ENCODE peak calls at places on chromosome 2, in seven cellular contexts. One of them, this sample, is unnamed.

GRCh38 chr2:26095758-26096157 is 61.9 kb downstream of the RAB10 start:
- DNase-seq in CD8-positive, alpha-beta memory T cell: no peak
- DNase-seq in HT-29: no peak
- DNase-seq in stromal cell of bone marrow: no peak
- DNase-seq in SHP77: no peak
- DNase-seq in caudate nucleus: no peak
- DNase-seq in bronchial epithelial cell: no peak
- DNase-seq in this sample: no peak

GRCh38 chr2:77862120-77862519 is 339.9 kb upstream of the LRRTM4 start:
- DNase-seq in HT-29: no peak
- DNase-seq in SHP77: no peak
- DNase-seq in stromal cell of bone marrow: no peak
- DNase-seq in bronchial epithelial cell: no peak
- DNase-seq in caudate nucleus: no peak
- DNase-seq in CD8-positive, alpha-beta memory T cell: no peak
- DNase-seq in this sample: no peak

GRCh38 chr2:197786010-197786877 is 1.1 kb upstream of the BOLL start:
- DNase-seq in SHP77: no peak
- DNase-seq in bronchial epithelial cell: no peak
- DNase-seq in HT-29: no peak
- DNase-seq in caudate nucleus: no peak
- DNase-seq in CD8-positive, alpha-beta memory T cell: peak; percentile 48
- DNase-seq in stromal cell of bone marrow: no peak
- DNase-seq in this sample: peak; percentile 25

GRCh38 chr2:48270209-48270608 is 259.7 kb upstream of the STON1 start:
- DNase-seq in stromal cell of bone marrow: no peak
- DNase-seq in SHP77: no peak
- DNase-seq in CD8-positive, alpha-beta memory T cell: no peak
- DNase-seq in bronchial epithelial cell: no peak
- DNase-seq in HT-29: no peak
- DNase-seq in caudate nucleus: no peak
- DNase-seq in this sample: no peak

GRCh38 chr2:135245055-135245454 is 193.0 kb downstream of the RAB3GAP1 start:
- DNase-seq in SHP77: no peak
- DNase-seq in HT-29: peak; percentile 8
- DNase-seq in CD8-positive, alpha-beta memory T cell: peak; percentile 16
- DNase-seq in bronchial epithelial cell: peak; percentile 93
- DNase-seq in caudate nucleus: no peak
- DNase-seq in stromal cell of bone marrow: no peak
- DNase-seq in this sample: peak; percentile 3

GRCh38 chr2:63555931-63556330 is 32.3 kb downstream of the WDPCP start:
- DNase-seq in bronchial epithelial cell: no peak
- DNase-seq in CD8-positive, alpha-beta memory T cell: no peak
- DNase-seq in caudate nucleus: no peak
- DNase-seq in HT-29: no peak
- DNase-seq in SHP77: no peak
- DNase-seq in stromal cell of bone marrow: no peak
- DNase-seq in this sample: no peak

GRCh38 chr2:230719340-230719739 is 6.7 kb downstream of the CAB39 start:
- DNase-seq in stromal cell of bone marrow: no peak
- DNase-seq in SHP77: no peak
- DNase-seq in CD8-positive, alpha-beta memory T cell: no peak
- DNase-seq in caudate nucleus: no peak
- DNase-seq in HT-29: no peak
- DNase-seq in bronchial epithelial cell: no peak
- DNase-seq in this sample: no peak

GRCh38 chr2:172947461-172947860 is 128.2 kb upstream of the MAP3K20 start:
- DNase-seq in HT-29: no peak
- DNase-seq in SHP77: no peak
- DNase-seq in stromal cell of bone marrow: no peak
- DNase-seq in CD8-positive, alpha-beta memory T cell: no peak
- DNase-seq in bronchial epithelial cell: no peak
- DNase-seq in caudate nucleus: no peak
- DNase-seq in this sample: no peak

GRCh38 chr2:23418056-23418455 is 33.1 kb downstream of the KLHL29 start:
- DNase-seq in SHP77: no peak
- DNase-seq in HT-29: no peak
- DNase-seq in bronchial epithelial cell: no peak
- DNase-seq in caudate nucleus: no peak
- DNase-seq in stromal cell of bone marrow: no peak
- DNase-seq in CD8-positive, alpha-beta memory T cell: no peak
- DNase-seq in this sample: no peak

GRCh38 chr2:75705921-75706320 is 4.8 kb downstream of the GCFC2 start:
- DNase-seq in caudate nucleus: no peak
- DNase-seq in SHP77: no peak
- DNase-seq in HT-29: no peak
- DNase-seq in bronchial epithelial cell: peak; percentile 39
- DNase-seq in CD8-positive, alpha-beta memory T cell: no peak
- DNase-seq in stromal cell of bone marrow: no peak
- DNase-seq in this sample: no peak

GRCh38 chr2:59754336-59754735 is 799.1 kb downstream of the BCL11A start:
- DNase-seq in stromal cell of bone marrow: no peak
- DNase-seq in caudate nucleus: no peak
- DNase-seq in SHP77: no peak
- DNase-seq in HT-29: peak; percentile 13
- DNase-seq in bronchial epithelial cell: no peak
- DNase-seq in CD8-positive, alpha-beta memory T cell: no peak
- DNase-seq in this sample: no peak

GRCh38 chr2:223582001-223582400 is 20.2 kb downstream of the SCG2 start:
- DNase-seq in HT-29: no peak
- DNase-seq in caudate nucleus: no peak
- DNase-seq in bronchial epithelial cell: no peak
- DNase-seq in SHP77: no peak
- DNase-seq in CD8-positive, alpha-beta memory T cell: no peak
- DNase-seq in stromal cell of bone marrow: no peak
- DNase-seq in this sample: no peak

GRCh38 chr2:602571-603366 is 74.4 kb downstream of the TMEM18 start:
- DNase-seq in SHP77: no peak
- DNase-seq in stromal cell of bone marrow: no peak
- DNase-seq in CD8-positive, alpha-beta memory T cell: no peak
- DNase-seq in bronchial epithelial cell: peak; percentile 10
- DNase-seq in caudate nucleus: no peak
- DNase-seq in HT-29: peak; percentile 10
- DNase-seq in this sample: no peak

GRCh38 chr2:173027181-173028128 is 48.2 kb upstream of the MAP3K20 start:
- DNase-seq in bronchial epithelial cell: peak; percentile 85
- DNase-seq in HT-29: peak; percentile 92
- DNase-seq in stromal cell of bone marrow: peak; percentile 77
- DNase-seq in caudate nucleus: peak; percentile 77
- DNase-seq in CD8-positive, alpha-beta memory T cell: peak; percentile 55
- DNase-seq in SHP77: peak; percentile 8
- DNase-seq in this sample: peak; percentile 65

GRCh38 chr2:119482481-119483394 is 41.5 kb downstream of the SCTR start:
- DNase-seq in CD8-positive, alpha-beta memory T cell: no peak
- DNase-seq in HT-29: no peak
- DNase-seq in bronchial epithelial cell: no peak
- DNase-seq in caudate nucleus: no peak
- DNase-seq in stromal cell of bone marrow: no peak
- DNase-seq in SHP77: no peak
- DNase-seq in this sample: no peak

GRCh38 chr2:31197166-31197565 is 20.1 kb downstream of the CAPN14 start:
- DNase-seq in bronchial epithelial cell: peak; percentile 22
- DNase-seq in SHP77: no peak
- DNase-seq in HT-29: no peak
- DNase-seq in caudate nucleus: no peak
- DNase-seq in stromal cell of bone marrow: no peak
- DNase-seq in CD8-positive, alpha-beta memory T cell: no peak
- DNase-seq in this sample: no peak

GRCh38 chr2:229660391-229660790 is 54.0 kb downstream of the DNER start:
- DNase-seq in HT-29: no peak
- DNase-seq in caudate nucleus: no peak
- DNase-seq in SHP77: no peak
- DNase-seq in stromal cell of bone marrow: no peak
- DNase-seq in bronchial epithelial cell: no peak
- DNase-seq in CD8-positive, alpha-beta memory T cell: no peak
- DNase-seq in this sample: no peak

GRCh38 chr2:212777020-212777491 is 238.5 kb upstream of the ERBB4 start:
- DNase-seq in HT-29: peak; percentile 67
- DNase-seq in SHP77: peak; percentile 14
- DNase-seq in caudate nucleus: no peak
- DNase-seq in CD8-positive, alpha-beta memory T cell: peak; percentile 14
- DNase-seq in bronchial epithelial cell: peak; percentile 59
- DNase-seq in stromal cell of bone marrow: no peak
- DNase-seq in this sample: peak; percentile 55

GRCh38 chr2:102735431-102736130 is 26.2 kb upstream of the TMEM182 start:
- DNase-seq in caudate nucleus: peak; percentile 43
- DNase-seq in stromal cell of bone marrow: no peak
- DNase-seq in CD8-positive, alpha-beta memory T cell: no peak
- DNase-seq in HT-29: peak; percentile 53
- DNase-seq in SHP77: no peak
- DNase-seq in bronchial epithelial cell: peak; percentile 13
- DNase-seq in this sample: no peak

GRCh38 chr2:101474752-101475384 is at the start of gene RFX8:
- DNase-seq in CD8-positive, alpha-beta memory T cell: peak; percentile 33
- DNase-seq in HT-29: no peak
- DNase-seq in stromal cell of bone marrow: peak; percentile 93
- DNase-seq in caudate nucleus: no peak
- DNase-seq in bronchial epithelial cell: no peak
- DNase-seq in SHP77: no peak
- DNase-seq in this sample: peak; percentile 39

GRCh38 chr2:47165001-47165555 is 10.0 kb upstream of the STPG4 start:
- DNase-seq in stromal cell of bone marrow: no peak
- DNase-seq in HT-29: no peak
- DNase-seq in SHP77: no peak
- DNase-seq in caudate nucleus: no peak
- DNase-seq in CD8-positive, alpha-beta memory T cell: no peak
- DNase-seq in bronchial epithelial cell: no peak
- DNase-seq in this sample: no peak

GRCh38 chr2:172046080-172046678 is 39.1 kb upstream of the DLX1 start:
- DNase-seq in stromal cell of bone marrow: no peak
- DNase-seq in HT-29: no peak
- DNase-seq in bronchial epithelial cell: no peak
- DNase-seq in caudate nucleus: no peak
- DNase-seq in SHP77: no peak
- DNase-seq in CD8-positive, alpha-beta memory T cell: no peak
- DNase-seq in this sample: no peak

GRCh38 chr2:12437144-12437543 is 279.6 kb upstream of the TRIB2 start:
- DNase-seq in bronchial epithelial cell: peak; percentile 59
- DNase-seq in SHP77: no peak
- DNase-seq in stromal cell of bone marrow: no peak
- DNase-seq in CD8-positive, alpha-beta memory T cell: no peak
- DNase-seq in caudate nucleus: no peak
- DNase-seq in HT-29: no peak
- DNase-seq in this sample: no peak

GRCh38 chr2:202750778-202751427 is 116.1 kb downstream of the FAM117B start:
- DNase-seq in HT-29: no peak
- DNase-seq in SHP77: no peak
- DNase-seq in stromal cell of bone marrow: no peak
- DNase-seq in caudate nucleus: no peak
- DNase-seq in bronchial epithelial cell: no peak
- DNase-seq in CD8-positive, alpha-beta memory T cell: no peak
- DNase-seq in this sample: no peak

GRCh38 chr2:198309673-198310280 is 505.4 kb downstream of the PLCL1 start:
- DNase-seq in SHP77: peak; percentile 52
- DNase-seq in stromal cell of bone marrow: no peak
- DNase-seq in CD8-positive, alpha-beta memory T cell: peak; percentile 38
- DNase-seq in caudate nucleus: peak; percentile 36
- DNase-seq in HT-29: peak; percentile 59
- DNase-seq in bronchial epithelial cell: peak; percentile 48
- DNase-seq in this sample: peak; percentile 26

GRCh38 chr2:233919938-233920337 is 2.8 kb downstream of the TRPM8 start:
- DNase-seq in CD8-positive, alpha-beta memory T cell: no peak
- DNase-seq in bronchial epithelial cell: peak; percentile 82
- DNase-seq in caudate nucleus: no peak
- DNase-seq in stromal cell of bone marrow: peak; percentile 6
- DNase-seq in SHP77: no peak
- DNase-seq in HT-29: no peak
- DNase-seq in this sample: peak; percentile 30

GRCh38 chr2:238097988-238098853 is 1.9 kb upstream of the ESPNL start:
- DNase-seq in caudate nucleus: no peak
- DNase-seq in stromal cell of bone marrow: peak; percentile 31
- DNase-seq in SHP77: peak; percentile 63
- DNase-seq in CD8-positive, alpha-beta memory T cell: no peak
- DNase-seq in HT-29: peak; percentile 94
- DNase-seq in bronchial epithelial cell: peak; percentile 17
- DNase-seq in this sample: peak; percentile 30

GRCh38 chr2:11904029-11904428 is 157.6 kb downstream of the LPIN1 start:
- DNase-seq in SHP77: no peak
- DNase-seq in HT-29: no peak
- DNase-seq in stromal cell of bone marrow: no peak
- DNase-seq in CD8-positive, alpha-beta memory T cell: no peak
- DNase-seq in caudate nucleus: no peak
- DNase-seq in bronchial epithelial cell: no peak
- DNase-seq in this sample: no peak

GRCh38 chr2:206873426-206873825 is 65.9 kb upstream of the CPO start:
- DNase-seq in stromal cell of bone marrow: no peak
- DNase-seq in bronchial epithelial cell: no peak
- DNase-seq in HT-29: no peak
- DNase-seq in SHP77: no peak
- DNase-seq in caudate nucleus: no peak
- DNase-seq in CD8-positive, alpha-beta memory T cell: no peak
- DNase-seq in this sample: no peak

GRCh38 chr2:235050992-235051351 is 99.2 kb downstream of the SH3BP4 start:
- DNase-seq in bronchial epithelial cell: peak; percentile 82
- DNase-seq in caudate nucleus: peak; percentile 90
- DNase-seq in stromal cell of bone marrow: peak; percentile 73
- DNase-seq in HT-29: peak; percentile 93
- DNase-seq in SHP77: peak; percentile 97
- DNase-seq in CD8-positive, alpha-beta memory T cell: no peak
- DNase-seq in this sample: no peak

GRCh38 chr2:85577386-85578242 is at the start of gene VAMP8:
- DNase-seq in HT-29: peak; percentile 82
- DNase-seq in SHP77: no peak
- DNase-seq in CD8-positive, alpha-beta memory T cell: peak; percentile 44
- DNase-seq in bronchial epithelial cell: peak; percentile 82
- DNase-seq in stromal cell of bone marrow: no peak
- DNase-seq in caudate nucleus: no peak
- DNase-seq in this sample: peak; percentile 47

GRCh38 chr2:177015526-177015925 is 197.1 kb upstream of the HNRNPA3 start:
- DNase-seq in CD8-positive, alpha-beta memory T cell: no peak
- DNase-seq in SHP77: no peak
- DNase-seq in stromal cell of bone marrow: no peak
- DNase-seq in bronchial epithelial cell: no peak
- DNase-seq in caudate nucleus: no peak
- DNase-seq in HT-29: no peak
- DNase-seq in this sample: no peak

GRCh38 chr2:137947032-137947713 is 17.1 kb upstream of the HNMT start:
- DNase-seq in stromal cell of bone marrow: no peak
- DNase-seq in bronchial epithelial cell: no peak
- DNase-seq in CD8-positive, alpha-beta memory T cell: no peak
- DNase-seq in HT-29: no peak
- DNase-seq in caudate nucleus: no peak
- DNase-seq in SHP77: no peak
- DNase-seq in this sample: no peak